ENCODE peak calls at places on chromosomes 7 and 10, in nine cellular contexts. X is A673, S is fibroblast of lung, F is left lung, V is cardiac muscle cell, A is right cardiac atrium, Y is HCT116, K is neuronal stem cell, W is uterus. U is an unnamed sample.

GRCh38 chr7:113698556-113699220 is 220.1 kb downstream of the PPP1R3A start:
- DNase-seq in X (peak), S (peak), F (no peak), V (peak), A (no peak), Y (peak), K (peak), W (no peak), U (peak)

GRCh38 chr7:156652886-156653568 is 12.5 kb downstream of the RNF32 start:
- DNase-seq in X (no peak), S (no peak), F (no peak), V (no peak), A (no peak), Y (no peak), K (no peak), W (no peak), U (no peak)

GRCh38 chr7:3585826-3586225 is 284.8 kb downstream of the SDK1 start:
- DNase-seq in X (no peak), S (no peak), F (no peak), V (no peak), A (no peak), Y (no peak), K (no peak), W (no peak), U (no peak)

GRCh38 chr10:26857991-26858706 is 2.6 kb downstream of the ABI1 start:
- DNase-seq in X (peak), S (no peak), F (no peak), V (no peak), A (no peak), Y (no peak), K (no peak), W (no peak), U (peak)

GRCh38 chr10:78904196-78904595 is 164.6 kb upstream of the ZMIZ1 start:
- DNase-seq in X (no peak), S (no peak), F (no peak), V (no peak), A (no peak), Y (no peak), K (no peak), W (peak), U (no peak)

GRCh38 chr10:72385724-72386123 is 31.0 kb upstream of the DNAJB12 start:
- DNase-seq in X (no peak), S (no peak), F (no peak), V (no peak), A (no peak), Y (no peak), K (no peak), W (no peak), U (no peak)

GRCh38 chr7:125670926-125671572 is 741.4 kb upstream of the POT1 start:
- DNase-seq in X (peak), S (peak), F (no peak), V (peak), A (no peak), Y (peak), K (peak), W (no peak), U (no peak)

GRCh38 chr7:1854521-1855395 is 184.7 kb downstream of the ELFN1 start:
- DNase-seq in X (no peak), S (no peak), F (peak), V (no peak), A (peak), Y (no peak), K (no peak), W (no peak), U (peak)

GRCh38 chr7:116678812-116679211 is 6.8 kb downstream of the MET start:
- DNase-seq in X (no peak), S (no peak), F (no peak), V (no peak), A (no peak), Y (no peak), K (no peak), W (no peak), U (no peak)

GRCh38 chr7:116675812-116676355 is 3.9 kb downstream of the MET start:
- DNase-seq in X (no peak), S (no peak), F (no peak), V (no peak), A (no peak), Y (no peak), K (no peak), W (no peak), U (no peak)

GRCh38 chr7:116683786-116684185 is 11.8 kb downstream of the MET start:
- DNase-seq in X (no peak), S (no peak), F (no peak), V (no peak), A (no peak), Y (no peak), K (no peak), W (no peak), U (no peak)

GRCh38 chr7:116674508-116675173 is 2.6 kb downstream of the MET start:
- DNase-seq in X (no peak), S (no peak), F (no peak), V (no peak), A (no peak), Y (no peak), K (no peak), W (no peak), U (peak)

GRCh38 chr7:116679495-116679894 is 7.5 kb downstream of the MET start:
- DNase-seq in X (no peak), S (no peak), F (no peak), V (no peak), A (no peak), Y (no peak), K (no peak), W (no peak), U (no peak)
- H3K4me3 ChIP-seq in X (no peak), S (no peak), F (no peak), V (no peak), A (no peak), Y (no peak), K (no peak), W (no peak), U (no peak)

GRCh38 chr10:99979066-99979685 is 30.6 kb downstream of the DNMBP start:
- DNase-seq in X (peak), S (no peak), F (no peak), V (no peak), A (no peak), Y (no peak), K (no peak), W (no peak), U (no peak)
- H3K27ac ChIP-seq in X (peak), S (no peak), F (no peak), V (no peak), A (no peak), Y (peak), K (no peak), W (peak), U (no peak)

DNA sequence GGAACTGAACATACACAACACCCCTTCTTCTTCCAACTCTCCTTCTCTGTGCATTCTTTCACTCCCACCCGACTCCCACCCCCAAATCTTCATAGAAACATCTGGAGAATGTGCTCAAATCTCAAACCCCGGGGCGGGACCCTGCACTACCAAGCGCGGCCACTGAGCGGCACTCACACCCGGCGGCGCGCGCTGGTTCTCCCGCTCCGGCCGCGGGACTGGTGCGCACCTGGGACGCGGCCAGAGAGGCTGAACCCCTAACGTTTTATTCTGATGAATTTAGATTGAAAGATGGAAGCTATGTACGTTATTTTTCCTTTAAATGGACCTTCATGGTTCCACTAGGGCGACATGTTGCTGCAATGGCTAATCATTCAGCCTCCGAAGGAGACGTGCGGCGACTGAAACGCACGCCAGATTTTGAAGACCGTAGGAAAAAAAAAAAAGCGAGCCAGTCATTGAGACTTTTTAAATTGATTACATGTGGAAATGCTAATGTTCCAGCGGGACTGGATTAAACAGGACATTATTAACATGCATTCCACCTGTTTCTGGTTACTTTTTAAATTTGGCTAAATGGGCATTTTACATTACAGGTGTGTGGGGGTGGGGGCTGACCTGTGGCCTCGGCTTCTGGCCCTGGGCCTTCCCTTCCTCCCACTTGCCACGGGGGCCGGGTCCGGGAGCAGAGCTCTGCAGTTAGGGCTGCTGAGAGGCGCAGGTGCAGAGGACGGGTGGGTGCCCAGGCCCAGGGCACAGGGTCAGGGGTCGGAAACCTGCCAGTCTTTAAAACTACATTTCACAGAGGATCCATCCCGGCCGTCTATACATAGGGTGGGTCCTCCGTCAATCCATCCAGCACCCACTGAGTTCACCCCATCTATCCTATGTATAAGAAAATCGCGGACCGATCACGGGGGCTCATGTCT is 106.8 kb upstream of the INSIG1 start:
- DNase-seq in X (peak), S (peak), F (peak), V (peak), A (peak), Y (no peak), K (peak), W (no peak), U (peak)
- H3K4me3 ChIP-seq in X (no peak), S (no peak), F (no peak), V (no peak), A (no peak), Y (no peak), K (no peak), W (no peak), U (no peak)

GRCh38 chr10:110680473-110681020 is 36.4 kb downstream of the RBM20 start:
- DNase-seq in X (no peak), S (no peak), F (no peak), V (no peak), A (no peak), Y (no peak), K (no peak), W (no peak), U (peak)
- H3K27ac ChIP-seq in X (no peak), S (no peak), F (no peak), V (peak), A (peak), Y (no peak), K (no peak), W (no peak), U (peak)